ENCODE peak calls at places on chromosome 14, in five cellular contexts. A is heart right ventricle, H is H9, I is right atrium auricular region, R is cardiac muscle cell. X is an unnamed sample. For H3K4me1 and H3K27me3, the result is how much of the 10 kb centered on the place peaks cover.

GRCh38 chr14:59055439-59056045 is 132.9 kb upstream of the DAAM1 start:
- DNase-seq in I (no peak), H (no peak), A (peak), R (peak), X (no peak)

GRCh38 chr14:103045387-103045869 is 11.9 kb downstream of the CDC42BPB start:
- DNase-seq in R (no peak), A (no peak), I (no peak), H (no peak), X (no peak)

GRCh38 chr14:100775831-100776591 is 49.3 kb downstream of the DLK1 start:
- DNase-seq in H (no peak), R (no peak), I (no peak), A (no peak), X (no peak)

GRCh38 chr14:80554139-80554538 is 342.8 kb upstream of the DIO2 start:
- DNase-seq in R (no peak), A (no peak), I (no peak), H (no peak), X (no peak)

GRCh38 chr14:101361451-101362433 is 199.6 kb upstream of the DIO3 start:
- DNase-seq in A (no peak), I (no peak), H (no peak), R (no peak), X (peak)

GRCh38 chr14:96631030-96631429 is 128.8 kb downstream of the PAPOLA start:
- DNase-seq in A (no peak), I (peak), R (no peak), H (peak), X (no peak)

GRCh38 chr14:96162741-96163140 is 41.9 kb upstream of the BDKRB2 start:
- DNase-seq in I (peak), R (peak), A (no peak), H (peak), X (no peak)

GRCh38 chr14:35331605-35332516 is 39.7 kb downstream of the PSMA6 start:
- DNase-seq in R (peak), H (no peak), A (no peak), I (no peak), X (no peak)

GRCh38 chr14:99190696-99191662 is 81.0 kb downstream of the BCL11B start:
- DNase-seq in I (no peak), R (no peak), A (no peak), H (no peak), X (no peak)

GRCh38 chr14:71754422-71755095 is 177.7 kb upstream of the RGS6 start:
- DNase-seq in A (no peak), I (no peak), H (peak), R (no peak), X (no peak)

GRCh38 chr14:97539884-97540283 is 742.7 kb downstream of the VRK1 start:
- DNase-seq in I (no peak), R (no peak), H (no peak), A (no peak), X (no peak)

GRCh38 chr14:31476131-31476917 is 11.5 kb downstream of the GPR33 start:
- DNase-seq in H (no peak), R (peak), A (no peak), I (no peak), X (no peak)

GRCh38 chr14:74324945-74325361 is 22.2 kb upstream of the ABCD4 start:
- DNase-seq in I (no peak), R (peak), A (no peak), H (peak), X (no peak)

GRCh38 chr14:84894254-84894653 is 635.7 kb upstream of the FLRT2 start:
- DNase-seq in A (no peak), I (no peak), R (no peak), H (no peak), X (no peak)

GRCh38 chr14:103232831-103233319 is 101.2 kb upstream of the EIF5 start:
- DNase-seq in R (no peak), I (no peak), H (no peak), A (no peak), X (no peak)

GRCh38 chr14:50620341-50620740 is 47.8 kb downstream of the SAV1 start:
- DNase-seq in H (no peak), R (no peak), I (no peak), A (no peak), X (no peak)

GRCh38 chr14:40936861-40937260 is 669.8 kb upstream of the LRFN5 start:
- DNase-seq in A (no peak), H (no peak), I (no peak), R (no peak), X (no peak)

GRCh38 chr14:57897148-57897547 is 31.3 kb upstream of the SLC35F4 start:
- DNase-seq in A (no peak), R (no peak), H (no peak), I (no peak), X (no peak)

GRCh38 chr14:103819503-103820307 is 27.7 kb downstream of the PPP1R13B start:
- DNase-seq in H (peak), R (peak), A (peak), I (no peak), X (peak)

GRCh38 chr14:88556581-88556980 is 1.8 kb upstream of the PTPN21 start:
- DNase-seq in A (no peak), R (no peak), I (no peak), H (no peak), X (no peak)

GRCh38 chr14:95649230-95649629 is 37.0 kb upstream of the TCL1B start:
- DNase-seq in R (no peak), A (no peak), H (no peak), I (no peak), X (no peak)

GRCh38 chr14:103084021-103084919 is at the start of gene LBHD2:
- DNase-seq in A (no peak), R (peak), H (peak), I (no peak), X (peak)

GRCh38 chr14:39180553-39180952 is 5.5 kb downstream of the PNN start:
- DNase-seq in I (no peak), A (no peak), R (no peak), H (no peak), X (no peak)

GRCh38 chr14:22497671-22498093 is 91.3 kb downstream of the DAD1 start:
- DNase-seq in I (no peak), H (no peak), A (no peak), R (no peak), X (no peak)

GRCh38 chr14:65352964-65353530 is 59.5 kb upstream of the FUT8 start:
- DNase-seq in R (no peak), H (no peak), A (no peak), I (no peak), X (no peak)
- H3K4me1 ChIP-seq in R (under half), H (under half), A (under half), I (under half), X (under half)

GRCh38 chr14:55121146-55121545 is 7.9 kb upstream of the LGALS3 start:
- DNase-seq in R (no peak), A (no peak), H (no peak), I (no peak), X (no peak)

GRCh38 chr14:55118761-55119160 is 10.3 kb upstream of the LGALS3 start:
- DNase-seq in H (no peak), R (no peak), A (no peak), I (no peak), X (no peak)

GRCh38 chr14:55121628-55122440 is 7.2 kb upstream of the LGALS3 start:
- DNase-seq in A (no peak), H (no peak), R (no peak), I (no peak), X (no peak)

GRCh38 chr14:55122441-55122986 is 6.5 kb upstream of the LGALS3 start:
- DNase-seq in A (peak), R (peak), I (no peak), H (no peak), X (no peak)

GRCh38 chr14:55120466-55121144 is 8.4 kb upstream of the LGALS3 start:
- DNase-seq in H (no peak), I (no peak), A (no peak), R (peak), X (no peak)
- H3K27ac ChIP-seq in H (no peak), I (peak), A (peak), R (no peak), X (no peak)

DNA sequence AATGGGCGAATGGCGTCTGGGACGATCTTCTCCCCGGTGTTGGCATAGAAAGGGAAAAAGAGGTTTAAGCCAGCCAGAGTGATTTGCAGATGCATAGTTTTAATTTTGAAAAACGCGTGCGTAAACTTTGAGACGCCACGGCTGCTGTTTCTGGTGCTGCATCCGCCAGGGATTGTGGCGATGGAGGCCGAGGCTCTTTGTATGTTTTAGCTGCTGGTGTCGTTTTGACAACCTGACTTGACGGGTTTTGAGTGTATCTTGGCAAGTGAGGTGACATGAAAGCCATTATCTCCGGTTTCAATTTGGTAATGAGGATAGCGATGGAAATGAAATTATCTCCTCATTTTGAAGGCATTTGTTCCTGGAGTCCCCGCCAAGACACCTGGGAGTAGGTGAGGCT is 1.6 kb downstream of the PTGDR start:
- DNase-seq in R (no peak), A (no peak), I (no peak), H (no peak), X (no peak)
- H3K27me3 ChIP-seq in R (half or more), A (under half), I (under half), H (under half), X (under half)

GRCh38 chr14:36661506-36662257 is at the start of gene PAX9:
- DNase-seq in R (peak), A (no peak), I (no peak), H (peak), X (peak)
- H3K4me1 ChIP-seq in R (under half), A (under half), I (under half), H (under half), X (under half)

GRCh38 chr14:72780771-72781170 is 113.1 kb downstream of the DPF3 start:
- DNase-seq in A (no peak), H (no peak), R (peak), I (peak), X (no peak)
- H3K27ac ChIP-seq in A (peak), H (no peak), R (peak), I (peak), X (peak)

GRCh38 chr14:60508363-60508706 is 611 bp upstream of the SIX6 start:
- DNase-seq in I (no peak), R (no peak), A (no peak), H (no peak), X (no peak)
- H3K27me3 ChIP-seq in I (half or more), R (half or more), A (half or more), H (half or more), X (under half)

DNA sequence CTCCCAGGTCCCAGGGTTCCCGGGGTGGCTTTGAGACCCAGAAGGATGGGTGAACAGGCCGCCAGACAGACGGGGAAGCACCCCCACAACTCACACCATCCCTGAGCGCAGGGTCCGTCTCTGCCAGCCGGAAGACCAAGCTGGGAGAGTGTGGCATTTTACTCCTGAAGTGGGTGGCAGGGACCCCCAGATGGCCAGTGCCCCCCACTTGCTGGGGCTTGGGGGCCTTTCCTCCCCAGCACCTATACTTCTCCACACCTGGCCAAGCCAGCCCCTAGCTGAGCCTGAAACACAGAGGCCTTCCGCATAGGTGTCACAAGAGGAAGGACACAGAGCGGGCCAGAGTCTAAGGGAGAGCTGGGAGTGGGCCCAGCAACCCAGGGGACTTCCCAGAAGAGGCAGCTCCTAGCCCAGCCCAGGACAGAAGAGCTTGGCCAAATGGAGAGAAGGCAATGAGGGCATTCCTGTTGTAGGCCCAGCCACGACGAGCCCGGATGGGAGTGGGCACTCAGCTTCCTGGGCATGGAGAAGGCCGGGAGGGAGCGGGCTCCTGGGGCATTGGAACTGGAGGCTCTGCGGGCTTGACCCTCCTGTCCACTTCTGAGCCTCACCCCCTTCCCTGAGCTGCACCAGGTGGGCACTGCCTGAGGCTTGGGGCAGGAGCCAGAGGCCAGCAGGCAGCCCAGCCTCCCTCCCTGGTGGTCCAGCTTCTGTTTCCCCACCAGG is 3.3 kb downstream of the AHNAK2 start:
- DNase-seq in A (no peak), R (no peak), H (no peak), I (no peak), X (peak)
- H3K4me1 ChIP-seq in A (half or more), R (under half), H (under half), I (under half), X (under half)

GRCh38 chr14:20110438-20110837 is at the start of gene OR4K17:
- DNase-seq in H (no peak), I (no peak), R (no peak), A (no peak), X (no peak)

GRCh38 chr14:20116748-20117147 is 6.2 kb downstream of the OR4K17 start:
- DNase-seq in R (no peak), H (no peak), I (no peak), A (no peak), X (no peak)

DNA sequence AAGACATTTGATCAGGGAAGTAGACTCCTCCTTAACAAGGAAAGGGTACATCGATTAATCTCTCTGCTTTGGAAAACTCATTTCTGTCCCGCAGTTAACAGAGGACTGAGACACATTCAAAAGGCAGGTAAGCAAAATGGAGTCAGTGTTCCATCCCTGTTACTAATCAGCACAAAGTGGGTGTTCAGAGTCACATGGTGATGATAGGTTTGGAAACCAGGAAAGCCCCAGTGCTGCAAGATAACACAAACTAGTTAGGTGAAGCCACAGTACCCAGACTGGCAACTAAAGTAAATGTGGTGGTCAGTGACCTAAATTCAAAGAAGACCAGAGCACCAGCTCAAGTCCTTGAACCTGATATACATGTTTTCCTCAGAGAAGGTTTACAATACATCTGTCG is 1.8 kb downstream of the OR4K17 start:
- DNase-seq in A (no peak), I (no peak), R (no peak), H (no peak), X (no peak)
- H3K27ac ChIP-seq in A (no peak), I (no peak), R (no peak), H (no peak), X (no peak)

GRCh38 chr14:93789366-93790130 is 1.3 kb upstream of the PRIMA1 start:
- DNase-seq in H (peak), A (no peak), I (no peak), R (no peak), X (no peak)

GRCh38 chr14:93788307-93788556 is at the start of gene PRIMA1:
- DNase-seq in R (no peak), H (no peak), I (no peak), A (no peak), X (no peak)

GRCh38 chr14:93785423-93785822 is 2.9 kb downstream of the PRIMA1 start:
- DNase-seq in H (no peak), A (no peak), R (no peak), I (no peak), X (no peak)

GRCh38 chr14:93788557-93789365 is 476 bp upstream of the PRIMA1 start:
- DNase-seq in A (peak), I (peak), R (peak), H (peak), X (peak)

DNA sequence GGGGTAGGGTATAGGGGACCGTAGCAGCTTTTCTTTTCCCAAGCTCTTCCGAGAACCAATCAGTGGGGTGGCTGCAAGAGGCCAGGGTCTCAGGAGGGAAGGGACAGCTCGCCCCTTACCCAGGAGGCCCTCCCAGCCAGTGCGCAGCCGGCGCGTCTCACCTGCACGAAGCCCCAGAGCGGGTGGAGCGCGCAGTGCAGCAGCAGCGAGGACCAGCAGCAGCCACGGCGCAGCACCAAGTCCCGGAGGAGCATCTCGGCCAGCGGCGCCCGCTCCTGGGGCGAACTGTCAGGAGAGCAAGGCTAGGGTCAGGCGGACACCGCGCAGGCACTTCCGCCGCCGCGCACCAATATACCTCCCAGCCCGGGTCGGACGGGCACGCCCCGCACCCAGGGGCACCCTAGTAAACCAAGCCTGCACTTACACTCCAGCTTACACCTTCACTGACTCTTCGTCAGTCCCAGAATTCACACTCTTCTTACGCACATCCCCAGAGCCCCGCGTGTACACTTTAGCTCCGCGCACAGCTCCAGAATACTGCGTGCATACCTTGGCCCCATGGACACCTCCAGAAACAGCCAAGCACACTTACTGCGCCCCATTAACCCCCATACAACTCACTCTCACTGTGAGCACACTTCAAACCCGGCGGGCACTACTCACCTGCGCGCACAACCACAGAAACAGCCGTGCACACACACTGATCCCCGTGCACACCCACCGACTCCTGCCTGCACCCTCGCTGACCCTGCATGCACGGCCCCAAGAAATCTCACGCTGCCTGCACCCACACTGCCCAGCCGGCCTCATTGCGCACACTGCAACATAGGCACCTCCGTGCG is 599 bp downstream of the PRIMA1 start:
- DNase-seq in H (peak), A (no peak), R (no peak), I (no peak), X (no peak)
- H3K27me3 ChIP-seq in H (under half), A (under half), R (under half), I (under half), X (under half)

X was measured in aorta.